ENCODE peak calls at places on chromosomes 11 and 22, in ten cellular contexts. J is ovary; Z is esophagus squamous epithelium; M is H9; P is KG1; O is A549; H is pons; B is dorsolateral prefrontal cortex; F is activated T-helper 1 cell treated with anti-CD3 and anti-CD28 coated beads, Interleukin-12 subunit alpha, Interleukin-12 subunit beta, Interleukin-2, Interleukin-4 antibody, amounts not matched to agents 30 ng/mL and 10 ng/mL and 1 ng/mL, durations not matched to agents 14 hours and 24 hours and 36 hours; N is neural crest cell. S is an unnamed sample.

GRCh38 chr11:9750551-9750950 is 86.7 kb downstream of the SWAP70 start:
- DNase-seq in H (no peak), B (no peak), Z (no peak), J (no peak), O (no peak), M (no peak), F (no peak), P (no peak), N (no peak), S (no peak)

GRCh38 chr11:43685483-43685882 is 4.9 kb downstream of the HSD17B12 start:
- DNase-seq in P (no peak), J (no peak), B (no peak), O (no peak), H (no peak), M (no peak), N (no peak), F (no peak), Z (no peak), S (no peak)

GRCh38 chr22:20787746-20788626 is 14.1 kb downstream of the SERPIND1 start:
- DNase-seq in H (no peak), M (no peak), N (no peak), Z (no peak), B (no peak), P (no peak), O (no peak), J (no peak), F (no peak), S (no peak)

GRCh38 chr11:31689559-31689958 is 121.6 kb downstream of the PAX6 start:
- DNase-seq in M (no peak), P (no peak), H (no peak), Z (no peak), F (no peak), N (no peak), O (no peak), B (no peak), J (no peak), S (no peak)

GRCh38 chr22:31135706-31136105 is 4.6 kb downstream of the PLA2G3 start:
- DNase-seq in B (no peak), O (no peak), F (no peak), Z (no peak), P (no peak), J (no peak), N (no peak), H (no peak), M (no peak), S (no peak)

GRCh38 chr11:86244063-86244521 is 461 bp upstream of the EED start:
- DNase-seq in N (no peak), M (peak), O (peak), P (no peak), Z (no peak), B (peak), J (peak), F (peak), H (peak), S (peak)

GRCh38 chr11:95849087-95849825 is 59.0 kb downstream of the CEP57 start:
- DNase-seq in P (peak), H (peak), N (peak), J (peak), B (peak), O (peak), Z (no peak), M (peak), F (no peak), S (peak)

GRCh38 chr11:55852141-55852540 is 13.6 kb downstream of the OR5D16 start:
- DNase-seq in P (no peak), F (no peak), N (no peak), Z (no peak), B (no peak), M (no peak), O (no peak), H (no peak), J (no peak), S (no peak)

GRCh38 chr11:69588270-69588669 is 52.7 kb upstream of the CCND1 start:
- DNase-seq in B (no peak), P (no peak), F (no peak), J (no peak), Z (no peak), M (no peak), O (peak), N (no peak), H (no peak), S (peak)

GRCh38 chr11:8318536-8318935 is 54.9 kb upstream of the LMO1 start:
- DNase-seq in M (peak), F (no peak), P (no peak), H (no peak), O (no peak), N (no peak), Z (no peak), B (no peak), J (no peak), S (no peak)

GRCh38 chr11:12731841-12732336 is 57.7 kb downstream of the TEAD1 start:
- DNase-seq in Z (no peak), H (no peak), M (no peak), J (no peak), O (no peak), N (no peak), B (no peak), F (no peak), P (no peak), S (peak)

GRCh38 chr22:22880645-22881044 is 7.0 kb upstream of the IGLL5 start:
- DNase-seq in F (no peak), H (no peak), M (no peak), O (no peak), P (no peak), N (no peak), B (no peak), J (no peak), Z (no peak), S (no peak)

GRCh38 chr11:120028181-120028935 is 109.6 kb downstream of the TRIM29 start:
- DNase-seq in P (no peak), B (no peak), F (no peak), J (no peak), Z (no peak), H (no peak), M (peak), N (no peak), O (no peak), S (no peak)

GRCh38 chr11:115759622-115760527 is 255.7 kb upstream of the CADM1 start:
- DNase-seq in N (peak), O (no peak), J (peak), Z (no peak), B (peak), M (peak), F (no peak), P (no peak), H (no peak), S (no peak)

GRCh38 chr11:14361951-14362350 is 3.0 kb upstream of the RRAS2 start:
- DNase-seq in M (no peak), J (no peak), B (no peak), Z (no peak), O (no peak), N (no peak), H (no peak), F (no peak), P (no peak), S (no peak)